ENCODE peak calls at places on chromosomes 5 and 9, in four cellular contexts. I, R, L and S are unnamed samples.

GRCh38 chr5:93062548-93062947 is 518.5 kb downstream of the NR2F1-AS1 start:
- DNase-seq in I (no peak), R (no peak), L (no peak), S (peak; percentile 58)

GRCh38 chr5:33933723-33934544 is 2.3 kb upstream of the RXFP3 start:
- DNase-seq in I (no peak), R (peak; percentile 7), L (no peak), S (peak; percentile 54)

GRCh38 chr9:82167296-82167695 is 178.7 kb downstream of the SPATA31D1 start:
- DNase-seq in I (no peak), R (no peak), L (no peak), S (no peak)

GRCh38 chr5:57862471-57863282 is 380.1 kb upstream of the ACTBL2 start:
- DNase-seq in I (no peak), R (no peak), L (no peak), S (peak; percentile 27)

GRCh38 chr5:144427871-144428270 is 257.2 kb downstream of the KCTD16 start:
- DNase-seq in I (no peak), R (no peak), L (no peak), S (peak; percentile 5)

GRCh38 chr9:129166962-129167557 is 11.0 kb downstream of the IER5L start:
- DNase-seq in I (peak; percentile 97), R (no peak), L (peak; percentile 6), S (peak; percentile 75)

GRCh38 chr9:114448706-114449105 is 56.6 kb downstream of the WHRN start:
- DNase-seq in I (no peak), R (no peak), L (no peak), S (peak; percentile 16)

GRCh38 chr5:88613051-88613450 is 269.9 kb downstream of the MEF2C start:
- DNase-seq in I (no peak), R (no peak), L (no peak), S (no peak)

GRCh38 chr5:158543539-158544387 is 556.0 kb downstream of the EBF1 start:
- DNase-seq in I (no peak), R (no peak), L (no peak), S (peak; percentile 84)

GRCh38 chr5:135821802-135822201 is 12.7 kb upstream of the SLC25A48 start:
- DNase-seq in I (no peak), R (no peak), L (no peak), S (no peak)

GRCh38 chr5:130546216-130546615 is 618.8 kb downstream of the HINT1 start:
- DNase-seq in I (no peak), R (no peak), L (no peak), S (peak; percentile 22)

GRCh38 chr5:51652980-51653379 is 269.7 kb downstream of the ISL1 start:
- DNase-seq in I (no peak), R (no peak), L (no peak), S (no peak)

GRCh38 chr5:58778888-58779287 is 196.0 kb downstream of the RAB3C start:
- DNase-seq in I (no peak), R (no peak), L (no peak), S (no peak)

GRCh38 chr5:123752576-123752975 is 240.6 kb downstream of the CSNK1G3 start:
- DNase-seq in I (no peak), R (no peak), L (no peak), S (peak; percentile 70)

GRCh38 chr5:103475629-103476240 is 86.9 kb downstream of the NUDT12 start:
- DNase-seq in I (peak; percentile 33), R (peak; percentile 50), L (peak; percentile 16), S (peak; percentile 77)

GRCh38 chr9:96305171-96305570 is 3.2 kb upstream of the HSD17B3 start:
- DNase-seq in I (no peak), R (no peak), L (no peak), S (peak; percentile 47)

GRCh38 chr9:121304707-121305106 is 36.7 kb downstream of the GSN start:
- DNase-seq in I (no peak), R (no peak), L (no peak), S (no peak)

GRCh38 chr9:121301881-121302286 is 33.9 kb downstream of the GSN start:
- DNase-seq in I (no peak), R (no peak), L (no peak), S (no peak)

GRCh38 chr9:121302341-121302740 is 34.4 kb downstream of the GSN start:
- DNase-seq in I (no peak), R (no peak), L (no peak), S (no peak)

GRCh38 chr9:121303456-121304451 is 35.8 kb downstream of the GSN start:
- DNase-seq in I (no peak), R (no peak), L (no peak), S (no peak)

DNA sequence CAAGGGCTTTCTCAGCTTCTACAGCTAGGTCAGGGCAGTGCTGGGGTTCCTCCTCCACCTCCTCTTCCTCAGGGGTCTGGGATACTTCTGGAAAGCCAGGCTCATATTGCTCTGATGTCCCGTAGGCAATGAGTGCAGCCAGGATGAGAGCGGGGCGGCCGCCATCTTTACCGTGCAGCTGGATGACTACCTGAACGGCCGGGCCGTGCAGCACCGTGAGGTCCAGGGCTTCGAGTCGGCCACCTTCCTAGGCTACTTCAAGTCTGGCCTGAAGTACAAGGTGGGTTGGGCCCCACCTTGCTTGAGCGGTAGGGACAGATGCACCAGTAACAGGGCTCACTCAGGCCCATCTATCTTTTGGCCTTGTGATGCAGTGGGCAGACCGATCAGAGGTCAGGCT is 34.8 kb downstream of the GSN start:
- DNase-seq in I (no peak), R (no peak), L (no peak), S (no peak)
- H3K4me3 ChIP-seq in I (no peak overlapping the region), R (no peak overlapping the region), L (no peak overlapping the region), S (no peak overlapping the region)

GRCh38 chr5:151078490-151079262 is 2.2 kb downstream of the TNIP1 start:
- DNase-seq in I (no peak), R (no peak), L (no peak), S (no peak)
- H3K4me3 ChIP-seq in I (no peak overlapping the region), R (no peak overlapping the region), L (peak overlapping the region; percentile 51), S (no peak overlapping the region)

DNA sequence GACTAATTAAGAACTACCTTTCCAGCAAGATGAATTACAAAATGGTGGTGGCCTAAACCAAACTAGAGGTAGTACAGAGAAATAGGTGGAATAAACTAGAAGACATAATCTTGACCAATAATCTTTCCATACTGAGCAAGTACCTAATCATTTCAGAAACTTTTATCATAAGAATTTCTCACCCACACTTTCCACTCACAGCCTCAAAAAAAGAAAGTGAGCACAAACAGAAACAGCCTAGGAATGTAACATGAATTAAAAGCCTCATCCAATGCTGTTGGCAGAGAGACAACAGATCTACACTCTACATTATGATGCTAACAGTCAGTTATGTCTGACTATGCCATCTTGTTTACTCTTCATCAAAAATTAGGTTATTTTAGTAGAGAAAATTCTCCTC is 1.3 kb downstream of the RNF38 start:
- DNase-seq in I (no peak), R (no peak), L (no peak), S (peak; percentile 71)
- H3K4me3 ChIP-seq in I (peak overlapping the region; percentile 75), R (no peak overlapping the region), L (peak overlapping the region; percentile 3), S (no peak overlapping the region)

DNA sequence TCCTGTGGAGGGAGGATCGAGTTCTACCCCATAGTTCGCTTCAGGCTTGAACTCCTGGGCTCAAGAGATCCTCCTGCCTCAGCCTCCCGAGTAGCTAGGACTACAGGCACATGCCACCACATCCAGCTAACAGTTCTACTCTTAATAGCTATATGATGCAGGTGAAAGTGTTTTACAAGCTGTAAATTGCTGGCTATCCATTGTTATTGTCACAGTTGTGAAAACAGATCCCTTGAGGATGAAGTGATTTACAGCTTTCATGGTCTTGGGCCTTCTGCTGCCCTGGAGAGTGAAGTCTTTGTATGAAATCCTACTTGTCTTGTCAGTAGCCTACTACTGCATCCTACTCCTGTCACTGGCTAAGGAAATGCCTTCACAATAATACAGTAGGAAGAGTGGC is 48.0 kb downstream of the GRAMD2B start:
- DNase-seq in I (no peak), R (no peak), L (no peak), S (no peak)
- H3K4me3 ChIP-seq in I (no peak overlapping the region), R (no peak overlapping the region), L (no peak overlapping the region), S (no peak overlapping the region)

DNA sequence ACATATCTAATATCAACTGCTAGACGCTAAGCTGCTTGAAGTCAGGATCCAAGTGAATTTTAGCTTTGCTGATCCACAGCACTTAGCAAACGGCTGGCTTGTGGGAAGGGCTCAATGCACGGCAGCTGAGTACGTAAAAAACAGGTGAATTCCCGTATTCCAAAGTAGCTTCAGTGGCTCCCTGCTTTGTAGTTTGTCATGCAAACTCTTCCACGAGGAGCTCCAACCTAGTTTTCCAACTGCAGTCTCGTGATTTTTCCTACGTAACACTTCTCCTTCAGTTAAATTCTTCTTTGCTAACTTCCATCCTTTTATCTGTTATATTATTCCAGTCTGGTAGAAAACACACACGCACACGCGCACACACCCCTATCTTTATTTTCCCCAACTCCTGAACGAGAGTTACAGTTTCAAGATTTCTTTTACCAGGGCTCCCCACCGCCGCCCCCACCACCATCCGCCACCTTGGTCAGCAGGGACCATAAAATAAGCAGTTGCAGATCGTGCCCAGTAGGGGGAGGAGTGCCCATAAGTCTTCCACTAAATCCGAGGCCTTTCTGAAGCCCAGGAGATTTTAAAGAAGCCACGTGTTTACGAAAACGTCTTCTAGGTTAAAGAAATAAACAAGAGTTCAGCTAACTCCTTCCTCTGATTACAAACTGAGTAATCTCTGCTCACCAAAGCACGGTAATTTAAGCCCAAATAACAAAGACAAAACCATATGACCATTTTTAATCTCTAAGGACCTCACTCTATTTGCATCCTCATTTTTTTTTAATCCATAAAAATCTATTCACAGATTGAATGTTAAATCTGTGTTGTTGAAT is 34.8 kb upstream of the TRIO start:
- DNase-seq in I (peak; percentile 74), R (peak; percentile 75), L (peak; percentile 5), S (peak; percentile 93)
- H3K4me3 ChIP-seq in I (no peak overlapping the region), R (no peak overlapping the region), L (no peak overlapping the region), S (peak overlapping the region; percentile 36)

GRCh38 chr9:120066315-120066714 is 513.7 kb downstream of the CDK5RAP2 start:
- DNase-seq in I (no peak), R (no peak), L (no peak), S (no peak)
- H3K4me3 ChIP-seq in I (no peak overlapping the region), R (no peak overlapping the region), L (no peak overlapping the region), S (no peak overlapping the region)

GRCh38 chr9:128094166-128094949 is 26.3 kb downstream of the SLC25A25 start:
- DNase-seq in I (peak; percentile 94), R (no peak), L (peak; percentile 73), S (peak; percentile 98)
- H3K4me3 ChIP-seq in I (no peak overlapping the region), R (no peak overlapping the region), L (no peak overlapping the region), S (no peak overlapping the region)